ENCODE peak calls at places on chromosome 3, in seven cellular contexts. One of them, this sample, is unnamed. For H3K4me1, the result is how much of the 10 kb centered on the place peaks cover.

GRCh38 chr3:21621396-21621695 is 129.7 kb downstream of the ZNF385D start:
- DNase-seq in mesendoderm: peak
- DNase-seq in H1: no peak
- DNase-seq in IMR-90: peak
- DNase-seq in H9: no peak
- DNase-seq in trophoblast cell: no peak
- DNase-seq in neuronal stem cell: no peak
- DNase-seq in this sample: peak

GRCh38 chr3:193788189-193788946 is 195.4 kb downstream of the OPA1 start:
- DNase-seq in IMR-90: peak
- DNase-seq in H9: peak
- DNase-seq in H1: no peak
- DNase-seq in mesendoderm: peak
- DNase-seq in trophoblast cell: no peak
- DNase-seq in neuronal stem cell: peak
- DNase-seq in this sample: peak

GRCh38 chr3:27914199-27914598 is 192.1 kb upstream of the EOMES start:
- DNase-seq in H9: peak
- DNase-seq in mesendoderm: peak
- DNase-seq in neuronal stem cell: peak
- DNase-seq in H1: no peak
- DNase-seq in IMR-90: no peak
- DNase-seq in trophoblast cell: peak
- DNase-seq in this sample: no peak

GRCh38 chr3:94862703-94863102 is 799.8 kb downstream of the NSUN3 start:
- DNase-seq in H9: no peak
- DNase-seq in IMR-90: no peak
- DNase-seq in mesendoderm: peak
- DNase-seq in H1: no peak
- DNase-seq in trophoblast cell: peak
- DNase-seq in neuronal stem cell: no peak
- DNase-seq in this sample: peak

GRCh38 chr3:84547971-84548970 is 410.5 kb upstream of the CADM2 start:
- DNase-seq in H9: peak
- DNase-seq in IMR-90: no peak
- DNase-seq in trophoblast cell: no peak
- DNase-seq in mesendoderm: peak
- DNase-seq in H1: peak
- DNase-seq in neuronal stem cell: peak
- DNase-seq in this sample: no peak

GRCh38 chr3:125150525-125151436 is 61.8 kb downstream of the SLC12A8 start:
- DNase-seq in IMR-90: peak
- DNase-seq in trophoblast cell: peak
- DNase-seq in H1: no peak
- DNase-seq in mesendoderm: peak
- DNase-seq in H9: peak
- DNase-seq in neuronal stem cell: no peak
- DNase-seq in this sample: no peak

GRCh38 chr3:189233225-189233858 is 61.6 kb downstream of the TPRG1 start:
- DNase-seq in IMR-90: peak
- DNase-seq in mesendoderm: peak
- DNase-seq in trophoblast cell: peak
- DNase-seq in H9: peak
- DNase-seq in H1: peak
- DNase-seq in neuronal stem cell: peak
- DNase-seq in this sample: peak

GRCh38 chr3:169641167-169641566 is 22.3 kb downstream of the MECOM start:
- DNase-seq in IMR-90: no peak
- DNase-seq in H9: no peak
- DNase-seq in neuronal stem cell: no peak
- DNase-seq in trophoblast cell: no peak
- DNase-seq in mesendoderm: no peak
- DNase-seq in H1: no peak
- DNase-seq in this sample: no peak

GRCh38 chr3:65233561-65233960 is 545.8 kb upstream of the ADAMTS9 start:
- DNase-seq in IMR-90: no peak
- DNase-seq in H9: no peak
- DNase-seq in mesendoderm: no peak
- DNase-seq in neuronal stem cell: no peak
- DNase-seq in H1: no peak
- DNase-seq in trophoblast cell: no peak
- DNase-seq in this sample: peak

GRCh38 chr3:67685499-67685898 is 31.1 kb upstream of the SUCLG2 start:
- DNase-seq in H1: no peak
- DNase-seq in mesendoderm: no peak
- DNase-seq in IMR-90: no peak
- DNase-seq in trophoblast cell: no peak
- DNase-seq in H9: no peak
- DNase-seq in neuronal stem cell: no peak
- DNase-seq in this sample: no peak

GRCh38 chr3:67689806-67690205 is 35.4 kb upstream of the SUCLG2 start:
- DNase-seq in trophoblast cell: no peak
- DNase-seq in IMR-90: no peak
- DNase-seq in H9: no peak
- DNase-seq in H1: no peak
- DNase-seq in mesendoderm: no peak
- DNase-seq in neuronal stem cell: no peak
- DNase-seq in this sample: no peak

GRCh38 chr3:67683522-67683921 is 29.1 kb upstream of the SUCLG2 start:
- DNase-seq in H9: no peak
- DNase-seq in neuronal stem cell: no peak
- DNase-seq in H1: no peak
- DNase-seq in mesendoderm: no peak
- DNase-seq in trophoblast cell: no peak
- DNase-seq in IMR-90: no peak
- DNase-seq in this sample: no peak

GRCh38 chr3:67688231-67688630 is 33.8 kb upstream of the SUCLG2 start:
- DNase-seq in neuronal stem cell: no peak
- DNase-seq in IMR-90: no peak
- DNase-seq in H1: no peak
- DNase-seq in trophoblast cell: no peak
- DNase-seq in H9: no peak
- DNase-seq in mesendoderm: no peak
- DNase-seq in this sample: no peak

DNA sequence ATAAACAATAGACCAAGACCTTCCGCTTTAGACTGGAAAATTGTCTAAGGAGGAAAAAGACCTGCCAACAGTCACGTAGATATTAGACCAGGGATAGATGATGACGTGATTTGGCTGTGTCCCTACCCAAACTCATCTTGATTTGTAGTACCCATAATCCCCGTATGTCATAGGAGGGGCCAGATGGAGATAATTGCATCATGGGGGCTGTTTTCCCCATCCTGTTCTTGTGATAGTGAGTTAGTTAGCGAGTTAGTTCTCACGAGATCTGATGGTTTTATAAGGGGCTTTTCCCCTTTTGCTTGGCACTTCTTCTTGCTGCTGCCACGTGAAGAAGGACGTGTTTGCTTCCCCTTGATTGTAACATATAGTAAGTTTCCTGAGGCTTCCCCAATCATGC is 31.7 kb upstream of the SUCLG2 start:
- DNase-seq in H1: no peak
- DNase-seq in neuronal stem cell: no peak
- DNase-seq in H9: no peak
- DNase-seq in trophoblast cell: no peak
- DNase-seq in IMR-90: no peak
- DNase-seq in mesendoderm: no peak
- DNase-seq in this sample: no peak
- H3K23ac ChIP-seq in H1: no peak
- H3K23ac ChIP-seq in neuronal stem cell: no peak
- H3K23ac ChIP-seq in H9: no peak
- H3K23ac ChIP-seq in trophoblast cell: no peak
- H3K23ac ChIP-seq in IMR-90: no peak
- H3K23ac ChIP-seq in mesendoderm: no peak
- H3K23ac ChIP-seq in this sample: no peak

DNA sequence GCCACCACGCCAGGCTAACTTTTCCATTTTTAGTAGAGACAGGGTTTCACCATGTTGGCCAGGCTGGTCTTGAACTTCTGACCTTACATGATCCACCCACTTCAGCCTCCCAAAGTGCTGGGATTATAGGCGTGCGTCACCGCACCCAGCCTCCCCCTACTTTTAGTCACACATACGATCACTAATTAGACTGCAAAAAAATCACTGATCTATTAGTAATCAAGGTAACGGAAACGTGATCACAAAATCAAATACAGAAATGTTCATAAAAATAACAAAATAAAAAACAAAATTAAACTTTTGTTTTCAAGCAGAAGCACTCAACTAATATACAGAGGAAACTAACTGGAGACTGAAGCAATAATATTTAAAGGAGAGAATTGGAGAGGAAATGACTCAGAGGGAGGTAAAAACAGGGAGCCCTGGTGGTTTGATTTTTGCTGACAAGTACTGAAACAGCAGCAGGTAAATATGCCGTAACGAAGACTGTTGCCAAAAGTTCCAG is 4.6 kb downstream of the WDR53 start:
- DNase-seq in mesendoderm: no peak
- DNase-seq in trophoblast cell: no peak
- DNase-seq in H1: no peak
- DNase-seq in IMR-90: peak
- DNase-seq in H9: no peak
- DNase-seq in neuronal stem cell: no peak
- DNase-seq in this sample: peak
- H3K4me1 ChIP-seq in mesendoderm: under half
- H3K4me1 ChIP-seq in trophoblast cell: under half
- H3K4me1 ChIP-seq in H1: under half
- H3K4me1 ChIP-seq in IMR-90: under half
- H3K4me1 ChIP-seq in H9: under half
- H3K4me1 ChIP-seq in neuronal stem cell: under half
- H3K4me1 ChIP-seq in this sample: under half

DNA sequence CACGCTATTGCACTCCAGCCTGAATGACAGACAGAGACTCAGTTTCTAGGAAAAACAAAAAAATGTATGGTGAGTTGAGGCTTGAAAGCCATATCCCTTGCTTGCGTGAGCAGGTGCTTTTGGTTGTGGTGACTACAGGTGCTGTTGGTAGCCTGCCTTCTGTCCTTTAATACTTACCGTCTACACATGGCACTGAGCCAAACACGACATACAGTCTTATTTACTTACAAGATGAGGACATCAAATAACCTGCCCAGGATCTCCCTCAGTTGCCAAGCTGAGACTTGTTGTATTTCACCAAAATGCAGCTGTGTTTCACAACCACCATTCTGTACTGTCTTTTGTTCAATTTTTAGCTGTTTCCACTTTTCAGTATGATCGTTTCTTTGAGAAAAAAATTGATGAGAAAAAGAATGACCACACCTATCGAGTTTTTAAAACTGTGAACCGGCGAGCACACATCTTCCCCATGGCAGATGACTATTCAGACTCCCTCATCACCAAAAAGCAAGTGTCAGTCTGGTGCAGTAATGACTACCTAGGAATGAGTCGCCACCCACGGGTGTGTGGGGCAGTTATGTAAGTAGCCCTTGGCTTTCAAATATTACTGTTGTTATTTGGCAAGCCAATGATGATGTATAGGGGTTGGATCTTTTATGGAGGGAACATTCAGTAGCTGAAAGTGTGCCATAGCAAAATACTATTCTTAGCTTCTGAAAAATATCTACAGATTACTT is 6.5 kb downstream of the ALAS1 start:
- DNase-seq in mesendoderm: no peak
- DNase-seq in IMR-90: peak
- DNase-seq in H9: no peak
- DNase-seq in H1: no peak
- DNase-seq in trophoblast cell: no peak
- DNase-seq in neuronal stem cell: no peak
- DNase-seq in this sample: no peak
- H3K4ac ChIP-seq in mesendoderm: no peak
- H3K4ac ChIP-seq in IMR-90: no peak
- H3K4ac ChIP-seq in H9: no peak
- H3K4ac ChIP-seq in H1: no peak
- H3K4ac ChIP-seq in trophoblast cell: no peak
- H3K4ac ChIP-seq in neuronal stem cell: no peak
- H3K4ac ChIP-seq in this sample: no peak

DNA sequence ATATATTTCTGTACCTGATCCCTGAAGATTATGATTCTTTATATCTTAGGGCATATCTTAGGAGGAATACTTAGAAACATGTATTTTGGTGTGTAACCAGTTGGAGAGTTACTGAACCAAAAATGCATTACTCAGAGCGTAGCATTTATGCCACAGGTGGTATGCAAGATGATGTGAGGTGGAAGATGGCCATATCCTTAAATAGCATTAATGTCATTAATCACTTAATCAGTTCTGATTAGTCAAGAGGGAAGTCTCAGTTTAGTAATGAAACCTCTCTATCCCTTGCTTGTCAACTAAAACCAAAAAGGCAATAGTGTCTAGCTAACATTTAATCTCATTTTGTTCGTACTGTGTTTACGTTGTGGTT is 130.5 kb upstream of the PHLDB2 start:
- DNase-seq in H1: no peak
- DNase-seq in mesendoderm: no peak
- DNase-seq in neuronal stem cell: no peak
- DNase-seq in H9: no peak
- DNase-seq in trophoblast cell: no peak
- DNase-seq in IMR-90: no peak
- DNase-seq in this sample: no peak
- H3K23ac ChIP-seq in H1: no peak
- H3K23ac ChIP-seq in mesendoderm: no peak
- H3K23ac ChIP-seq in neuronal stem cell: no peak
- H3K23ac ChIP-seq in H9: no peak
- H3K23ac ChIP-seq in trophoblast cell: no peak
- H3K23ac ChIP-seq in IMR-90: no peak
- H3K23ac ChIP-seq in this sample: no peak

GRCh38 chr3:129594907-129595390 is 11.5 kb downstream of the PLXND1 start:
- DNase-seq in IMR-90: no peak
- DNase-seq in H9: no peak
- DNase-seq in H1: no peak
- DNase-seq in neuronal stem cell: no peak
- DNase-seq in mesendoderm: no peak
- DNase-seq in trophoblast cell: no peak
- DNase-seq in this sample: no peak

GRCh38 chr3:129593595-129594339 is 12.7 kb downstream of the PLXND1 start:
- DNase-seq in neuronal stem cell: no peak
- DNase-seq in H9: peak
- DNase-seq in mesendoderm: peak
- DNase-seq in trophoblast cell: no peak
- DNase-seq in H1: no peak
- DNase-seq in IMR-90: no peak
- DNase-seq in this sample: peak

GRCh38 chr3:129593230-129593594 is 13.3 kb downstream of the PLXND1 start:
- DNase-seq in IMR-90: no peak
- DNase-seq in mesendoderm: no peak
- DNase-seq in H9: peak
- DNase-seq in neuronal stem cell: no peak
- DNase-seq in trophoblast cell: no peak
- DNase-seq in H1: no peak
- DNase-seq in this sample: no peak

GRCh38 chr3:129592362-129593150 is 13.9 kb downstream of the PLXND1 start:
- DNase-seq in H1: no peak
- DNase-seq in mesendoderm: peak
- DNase-seq in H9: peak
- DNase-seq in trophoblast cell: no peak
- DNase-seq in neuronal stem cell: no peak
- DNase-seq in IMR-90: no peak
- DNase-seq in this sample: peak

GRCh38 chr3:129591932-129592331 is 14.5 kb downstream of the PLXND1 start:
- DNase-seq in IMR-90: no peak
- DNase-seq in mesendoderm: no peak
- DNase-seq in trophoblast cell: no peak
- DNase-seq in neuronal stem cell: no peak
- DNase-seq in H1: no peak
- DNase-seq in H9: no peak
- DNase-seq in this sample: no peak
- H3K4me1 ChIP-seq in IMR-90: under half
- H3K4me1 ChIP-seq in mesendoderm: under half
- H3K4me1 ChIP-seq in trophoblast cell: half or more
- H3K4me1 ChIP-seq in neuronal stem cell: half or more
- H3K4me1 ChIP-seq in H1: under half
- H3K4me1 ChIP-seq in H9: under half
- H3K4me1 ChIP-seq in this sample: half or more

GRCh38 chr3:48469046-48469915 is 22.7 kb downstream of the ATRIP start:
- DNase-seq in neuronal stem cell: no peak
- DNase-seq in trophoblast cell: no peak
- DNase-seq in mesendoderm: no peak
- DNase-seq in IMR-90: no peak
- DNase-seq in H9: no peak
- DNase-seq in H1: no peak
- DNase-seq in this sample: no peak
- H3K4ac ChIP-seq in neuronal stem cell: no peak
- H3K4ac ChIP-seq in trophoblast cell: no peak
- H3K4ac ChIP-seq in mesendoderm: no peak
- H3K4ac ChIP-seq in IMR-90: no peak
- H3K4ac ChIP-seq in H9: no peak
- H3K4ac ChIP-seq in H1: peak
- H3K4ac ChIP-seq in this sample: no peak